ENCODE peak calls at places on chromosomes 3 and 15, in four cellular contexts. One of them, this sample, is unnamed.
A peak's percentile ranks its signal among the peaks of the same experiment; 100 is the strongest.

GRCh38 chr15:77067691-77068367 is 3.1 kb downstream of the TSPAN3 start:
- DNase-seq in bronchial epithelial cell: peak; percentile 30
- DNase-seq in ovary: no peak
- DNase-seq in activated CD8-positive, alpha-beta T cell treated with anti-CD3 and anti-CD28 coated beads for 36 hours: no peak
- DNase-seq in this sample: no peak

GRCh38 chr15:98620020-98620419 is 28.3 kb upstream of the IGF1R start:
- DNase-seq in activated CD8-positive, alpha-beta T cell treated with anti-CD3 and anti-CD28 coated beads for 36 hours: no peak
- DNase-seq in bronchial epithelial cell: no peak
- DNase-seq in ovary: no peak
- DNase-seq in this sample: no peak

GRCh38 chr15:100099976-100100375 is 241.8 kb downstream of the ADAMTS17 start:
- DNase-seq in bronchial epithelial cell: no peak
- DNase-seq in activated CD8-positive, alpha-beta T cell treated with anti-CD3 and anti-CD28 coated beads for 36 hours: no peak
- DNase-seq in ovary: no peak
- DNase-seq in this sample: no peak

GRCh38 chr3:5022187-5022965 is 43.1 kb downstream of the BHLHE40 start:
- DNase-seq in bronchial epithelial cell: peak; percentile 98
- DNase-seq in activated CD8-positive, alpha-beta T cell treated with anti-CD3 and anti-CD28 coated beads for 36 hours: peak; percentile 59
- DNase-seq in ovary: no peak
- DNase-seq in this sample: no peak

GRCh38 chr3:25820816-25821486 is 31.1 kb downstream of the OXSM start:
- DNase-seq in activated CD8-positive, alpha-beta T cell treated with anti-CD3 and anti-CD28 coated beads for 36 hours: no peak
- DNase-seq in ovary: no peak
- DNase-seq in bronchial epithelial cell: peak; percentile 70
- DNase-seq in this sample: no peak

GRCh38 chr3:109224333-109224732 is 87.8 kb downstream of the C3orf85 start:
- DNase-seq in bronchial epithelial cell: no peak
- DNase-seq in activated CD8-positive, alpha-beta T cell treated with anti-CD3 and anti-CD28 coated beads for 36 hours: peak; percentile 16
- DNase-seq in ovary: no peak
- DNase-seq in this sample: peak; percentile 7

GRCh38 chr3:161423911-161424522 is 52.7 kb upstream of the SPTSSB start:
- DNase-seq in ovary: no peak
- DNase-seq in bronchial epithelial cell: peak; percentile 48
- DNase-seq in activated CD8-positive, alpha-beta T cell treated with anti-CD3 and anti-CD28 coated beads for 36 hours: no peak
- DNase-seq in this sample: no peak

GRCh38 chr15:67303490-67304363 is 49.1 kb downstream of the IQCH start:
- DNase-seq in ovary: no peak
- DNase-seq in activated CD8-positive, alpha-beta T cell treated with anti-CD3 and anti-CD28 coated beads for 36 hours: peak; percentile 41
- DNase-seq in bronchial epithelial cell: peak; percentile 51
- DNase-seq in this sample: no peak

GRCh38 chr3:82055792-82056191 is 294.3 kb upstream of the GBE1 start:
- DNase-seq in bronchial epithelial cell: peak; percentile 78
- DNase-seq in ovary: no peak
- DNase-seq in activated CD8-positive, alpha-beta T cell treated with anti-CD3 and anti-CD28 coated beads for 36 hours: no peak
- DNase-seq in this sample: no peak

GRCh38 chr3:180284331-180285110 is 247.8 kb upstream of the PEX5L start:
- DNase-seq in bronchial epithelial cell: peak; percentile 26
- DNase-seq in activated CD8-positive, alpha-beta T cell treated with anti-CD3 and anti-CD28 coated beads for 36 hours: no peak
- DNase-seq in ovary: no peak
- DNase-seq in this sample: no peak

GRCh38 chr15:38707802-38708671 is 143.4 kb upstream of the RASGRP1 start:
- DNase-seq in ovary: no peak
- DNase-seq in activated CD8-positive, alpha-beta T cell treated with anti-CD3 and anti-CD28 coated beads for 36 hours: peak; percentile 52
- DNase-seq in bronchial epithelial cell: peak; percentile 61
- DNase-seq in this sample: peak; percentile 48

GRCh38 chr3:78707094-78707493 is 1060.7 kb downstream of the ROBO1 start:
- DNase-seq in bronchial epithelial cell: no peak
- DNase-seq in activated CD8-positive, alpha-beta T cell treated with anti-CD3 and anti-CD28 coated beads for 36 hours: no peak
- DNase-seq in ovary: no peak
- DNase-seq in this sample: no peak

GRCh38 chr3:85337895-85338294 is 379.1 kb downstream of the CADM2 start:
- DNase-seq in bronchial epithelial cell: no peak
- DNase-seq in ovary: no peak
- DNase-seq in activated CD8-positive, alpha-beta T cell treated with anti-CD3 and anti-CD28 coated beads for 36 hours: no peak
- DNase-seq in this sample: no peak

GRCh38 chr15:37095993-37096877 is 4.1 kb downstream of the MEIS2 start:
- DNase-seq in bronchial epithelial cell: no peak
- DNase-seq in activated CD8-positive, alpha-beta T cell treated with anti-CD3 and anti-CD28 coated beads for 36 hours: no peak
- DNase-seq in ovary: peak; percentile 59
- DNase-seq in this sample: peak; percentile 26

GRCh38 chr3:108493862-108494261 is 16.5 kb downstream of the MYH15 start:
- DNase-seq in bronchial epithelial cell: no peak
- DNase-seq in ovary: no peak
- DNase-seq in activated CD8-positive, alpha-beta T cell treated with anti-CD3 and anti-CD28 coated beads for 36 hours: peak; percentile 20
- DNase-seq in this sample: peak; percentile 9

GRCh38 chr3:195207056-195207455 is 63.9 kb downstream of the XXYLT1 start:
- DNase-seq in bronchial epithelial cell: no peak
- DNase-seq in activated CD8-positive, alpha-beta T cell treated with anti-CD3 and anti-CD28 coated beads for 36 hours: no peak
- DNase-seq in ovary: no peak
- DNase-seq in this sample: no peak

GRCh38 chr3:123327480-123327879 is 121.4 kb downstream of the ADCY5 start:
- DNase-seq in ovary: no peak
- DNase-seq in activated CD8-positive, alpha-beta T cell treated with anti-CD3 and anti-CD28 coated beads for 36 hours: no peak
- DNase-seq in bronchial epithelial cell: no peak
- DNase-seq in this sample: no peak

GRCh38 chr15:75594276-75594675 is 15.2 kb upstream of the PTPN9 start:
- DNase-seq in ovary: no peak
- DNase-seq in activated CD8-positive, alpha-beta T cell treated with anti-CD3 and anti-CD28 coated beads for 36 hours: no peak
- DNase-seq in bronchial epithelial cell: no peak
- DNase-seq in this sample: no peak

GRCh38 chr3:133570937-133571320 is 2.6 kb upstream of the CDV3 start:
- DNase-seq in activated CD8-positive, alpha-beta T cell treated with anti-CD3 and anti-CD28 coated beads for 36 hours: no peak
- DNase-seq in ovary: no peak
- DNase-seq in bronchial epithelial cell: no peak
- DNase-seq in this sample: no peak

GRCh38 chr3:183532620-183533409 is 22.7 kb downstream of the KLHL6 start:
- DNase-seq in ovary: no peak
- DNase-seq in bronchial epithelial cell: no peak
- DNase-seq in activated CD8-positive, alpha-beta T cell treated with anti-CD3 and anti-CD28 coated beads for 36 hours: no peak
- DNase-seq in this sample: no peak

GRCh38 chr3:177348974-177349373 is 151.7 kb upstream of the TBL1XR1 start:
- DNase-seq in bronchial epithelial cell: no peak
- DNase-seq in activated CD8-positive, alpha-beta T cell treated with anti-CD3 and anti-CD28 coated beads for 36 hours: no peak
- DNase-seq in ovary: no peak
- DNase-seq in this sample: no peak

GRCh38 chr15:72197460-72198409 is at the start of gene GRAMD2A:
- DNase-seq in activated CD8-positive, alpha-beta T cell treated with anti-CD3 and anti-CD28 coated beads for 36 hours: peak; percentile 51
- DNase-seq in bronchial epithelial cell: peak; percentile 65
- DNase-seq in ovary: no peak
- DNase-seq in this sample: peak; percentile 33

GRCh38 chr3:99789322-99789721 is 28.3 kb upstream of the CMSS1 start:
- DNase-seq in bronchial epithelial cell: peak; percentile 65
- DNase-seq in activated CD8-positive, alpha-beta T cell treated with anti-CD3 and anti-CD28 coated beads for 36 hours: peak; percentile 32
- DNase-seq in ovary: peak; percentile 27
- DNase-seq in this sample: peak; percentile 28

GRCh38 chr3:117261907-117262518 is 552.4 kb downstream of the TUSC7 start:
- DNase-seq in bronchial epithelial cell: no peak
- DNase-seq in ovary: no peak
- DNase-seq in activated CD8-positive, alpha-beta T cell treated with anti-CD3 and anti-CD28 coated beads for 36 hours: no peak
- DNase-seq in this sample: no peak

GRCh38 chr3:14719006-14719405 is 44.1 kb downstream of the C3orf20 start:
- DNase-seq in activated CD8-positive, alpha-beta T cell treated with anti-CD3 and anti-CD28 coated beads for 36 hours: no peak
- DNase-seq in ovary: no peak
- DNase-seq in bronchial epithelial cell: no peak
- DNase-seq in this sample: no peak

GRCh38 chr3:87052499-87053260 is 61.7 kb upstream of the VGLL3 start:
- DNase-seq in bronchial epithelial cell: no peak
- DNase-seq in activated CD8-positive, alpha-beta T cell treated with anti-CD3 and anti-CD28 coated beads for 36 hours: no peak
- DNase-seq in ovary: peak; percentile 11
- DNase-seq in this sample: no peak

GRCh38 chr3:124492824-124493223 is 237.4 kb upstream of the UMPS start:
- DNase-seq in bronchial epithelial cell: peak; percentile 83
- DNase-seq in ovary: no peak
- DNase-seq in activated CD8-positive, alpha-beta T cell treated with anti-CD3 and anti-CD28 coated beads for 36 hours: peak; percentile 27
- DNase-seq in this sample: peak; percentile 43

GRCh38 chr3:171284308-171285075 is 175.7 kb downstream of the TNIK start:
- DNase-seq in ovary: no peak
- DNase-seq in bronchial epithelial cell: peak; percentile 93
- DNase-seq in activated CD8-positive, alpha-beta T cell treated with anti-CD3 and anti-CD28 coated beads for 36 hours: peak; percentile 31
- DNase-seq in this sample: no peak

DNA sequence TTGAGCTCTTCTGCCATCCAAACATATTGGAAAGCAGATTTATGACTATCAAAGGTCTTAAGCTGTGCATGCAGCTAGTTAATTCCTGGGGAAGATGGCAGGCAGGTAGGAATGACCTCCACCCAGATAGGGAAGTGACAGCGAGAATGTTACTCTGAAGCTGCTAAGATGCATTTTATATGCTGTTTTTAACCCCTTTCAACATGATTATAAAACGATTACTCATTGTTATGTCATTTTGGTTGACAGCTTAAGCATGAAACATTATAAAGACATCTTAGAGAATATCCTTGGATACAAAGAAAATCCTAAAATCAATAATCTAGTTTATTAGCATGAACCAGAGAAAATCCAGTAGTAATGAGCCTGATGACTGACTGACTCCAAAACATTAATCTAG is 220.5 kb downstream of the NR1D2 start:
- DNase-seq in activated CD8-positive, alpha-beta T cell treated with anti-CD3 and anti-CD28 coated beads for 36 hours: no peak
- DNase-seq in bronchial epithelial cell: no peak
- DNase-seq in ovary: no peak
- DNase-seq in this sample: no peak
- TF ChIP-seq CTCF in activated CD8-positive, alpha-beta T cell treated with anti-CD3 and anti-CD28 coated beads for 36 hours: no peak
- TF ChIP-seq CTCF in bronchial epithelial cell: no peak
- TF ChIP-seq CTCF in ovary: no peak
- TF ChIP-seq CTCF in this sample: no peak

GRCh38 chr3:68017069-68017468 is 362.7 kb upstream of the SUCLG2 start:
- DNase-seq in activated CD8-positive, alpha-beta T cell treated with anti-CD3 and anti-CD28 coated beads for 36 hours: no peak
- DNase-seq in bronchial epithelial cell: peak; percentile 3
- DNase-seq in ovary: no peak
- DNase-seq in this sample: no peak
- TF ChIP-seq CTCF in activated CD8-positive, alpha-beta T cell treated with anti-CD3 and anti-CD28 coated beads for 36 hours: no peak
- TF ChIP-seq CTCF in bronchial epithelial cell: peak; percentile 8
- TF ChIP-seq CTCF in ovary: no peak
- TF ChIP-seq CTCF in this sample: no peak

GRCh38 chr3:113258311-113258710 is 47.0 kb downstream of the BOC start:
- DNase-seq in activated CD8-positive, alpha-beta T cell treated with anti-CD3 and anti-CD28 coated beads for 36 hours: no peak
- DNase-seq in bronchial epithelial cell: no peak
- DNase-seq in ovary: no peak
- DNase-seq in this sample: no peak
- TF ChIP-seq CTCF in activated CD8-positive, alpha-beta T cell treated with anti-CD3 and anti-CD28 coated beads for 36 hours: no peak
- TF ChIP-seq CTCF in bronchial epithelial cell: no peak
- TF ChIP-seq CTCF in ovary: no peak
- TF ChIP-seq CTCF in this sample: no peak

GRCh38 chr15:85445361-85445760 is 65.0 kb downstream of the AKAP13 start:
- DNase-seq in ovary: no peak
- DNase-seq in activated CD8-positive, alpha-beta T cell treated with anti-CD3 and anti-CD28 coated beads for 36 hours: no peak
- DNase-seq in bronchial epithelial cell: no peak
- DNase-seq in this sample: no peak

GRCh38 chr15:85440451-85440850 is 60.0 kb downstream of the AKAP13 start:
- DNase-seq in activated CD8-positive, alpha-beta T cell treated with anti-CD3 and anti-CD28 coated beads for 36 hours: no peak
- DNase-seq in ovary: no peak
- DNase-seq in bronchial epithelial cell: peak; percentile 45
- DNase-seq in this sample: no peak

GRCh38 chr15:85444329-85444605 is 63.9 kb downstream of the AKAP13 start:
- DNase-seq in bronchial epithelial cell: no peak
- DNase-seq in ovary: no peak
- DNase-seq in activated CD8-positive, alpha-beta T cell treated with anti-CD3 and anti-CD28 coated beads for 36 hours: no peak
- DNase-seq in this sample: no peak

GRCh38 chr15:85443046-85443445 is 62.6 kb downstream of the AKAP13 start:
- DNase-seq in activated CD8-positive, alpha-beta T cell treated with anti-CD3 and anti-CD28 coated beads for 36 hours: no peak
- DNase-seq in ovary: no peak
- DNase-seq in bronchial epithelial cell: no peak
- DNase-seq in this sample: no peak

DNA sequence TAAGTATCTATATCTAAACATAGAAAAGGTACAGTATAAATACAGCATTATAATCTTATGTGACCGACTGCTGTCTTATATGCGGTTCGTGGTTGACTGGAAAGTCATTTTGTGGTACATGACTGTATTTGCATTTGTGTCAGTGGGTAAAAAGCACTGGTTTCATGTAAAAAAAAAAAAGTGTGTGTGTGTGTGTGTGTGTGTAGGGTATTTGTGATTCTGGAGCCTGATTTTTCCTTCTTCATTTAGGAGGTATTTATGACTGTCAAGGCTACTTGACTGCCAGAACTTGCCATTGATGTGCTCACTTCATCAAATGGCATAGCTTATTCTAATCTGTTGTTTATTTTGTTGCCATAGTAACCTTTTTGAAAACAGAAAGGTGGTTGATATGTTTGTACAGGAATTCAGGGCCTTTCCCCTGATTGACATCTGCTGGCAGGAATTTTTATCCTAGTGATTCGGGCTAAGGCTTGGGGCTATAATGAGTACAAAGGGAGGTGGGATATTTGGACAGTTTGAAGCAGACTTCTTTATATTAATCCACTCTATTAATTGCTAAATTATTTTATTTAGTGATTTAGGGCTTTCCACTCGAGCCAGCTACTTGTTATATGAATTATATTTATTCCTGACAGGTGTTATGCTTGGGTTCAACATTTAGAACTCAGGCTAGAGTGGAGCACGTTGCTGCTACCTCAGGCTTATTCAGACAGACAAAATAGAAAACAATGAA is 63.4 kb downstream of the AKAP13 start:
- DNase-seq in ovary: no peak
- DNase-seq in bronchial epithelial cell: peak; percentile 96
- DNase-seq in activated CD8-positive, alpha-beta T cell treated with anti-CD3 and anti-CD28 coated beads for 36 hours: peak; percentile 60
- DNase-seq in this sample: peak; percentile 9
- TF ChIP-seq CTCF in ovary: no peak
- TF ChIP-seq CTCF in bronchial epithelial cell: peak; percentile 22
- TF ChIP-seq CTCF in activated CD8-positive, alpha-beta T cell treated with anti-CD3 and anti-CD28 coated beads for 36 hours: no peak
- TF ChIP-seq CTCF in this sample: no peak

GRCh38 chr15:41115088-41115651 is 910 bp downstream of the INO80 start:
- DNase-seq in bronchial epithelial cell: peak; percentile 44
- DNase-seq in activated CD8-positive, alpha-beta T cell treated with anti-CD3 and anti-CD28 coated beads for 36 hours: no peak
- DNase-seq in ovary: no peak
- DNase-seq in this sample: peak; percentile 4
- TF ChIP-seq CTCF in bronchial epithelial cell: no peak
- TF ChIP-seq CTCF in activated CD8-positive, alpha-beta T cell treated with anti-CD3 and anti-CD28 coated beads for 36 hours: no peak
- TF ChIP-seq CTCF in ovary: no peak
- TF ChIP-seq CTCF in this sample: no peak

GRCh38 chr15:45715528-45715927 is 80.7 kb downstream of the SQOR start:
- DNase-seq in ovary: no peak
- DNase-seq in activated CD8-positive, alpha-beta T cell treated with anti-CD3 and anti-CD28 coated beads for 36 hours: no peak
- DNase-seq in bronchial epithelial cell: peak; percentile 20
- DNase-seq in this sample: no peak
- TF ChIP-seq CTCF in ovary: no peak
- TF ChIP-seq CTCF in activated CD8-positive, alpha-beta T cell treated with anti-CD3 and anti-CD28 coated beads for 36 hours: no peak
- TF ChIP-seq CTCF in bronchial epithelial cell: peak; percentile 22
- TF ChIP-seq CTCF in this sample: no peak

This sample was measured in endothelial cell.